ENCODE peak calls at places on chromosomes 16 and 17, in five cellular contexts. J is body of pancreas, D is ovary, V is PC-9, B is transverse colon. Z is an unnamed sample. For H3K4me1, the result is how much of the 10 kb centered on the place peaks cover.

GRCh38 chr17:4956493-4957061 is 5.7 kb downstream of the ENO3 start:
- DNase-seq in J (peak), D (no peak), V (no peak), B (no peak), Z (no peak)

GRCh38 chr17:45320931-45321461 is 4.2 kb upstream of the MAP3K14 start:
- DNase-seq in J (no peak), D (no peak), V (peak), B (no peak), Z (no peak)

GRCh38 chr17:81508639-81509047 is 4.0 kb downstream of the ACTG1 start:
- DNase-seq in J (peak), D (no peak), V (no peak), B (no peak), Z (no peak)

GRCh38 chr16:4176794-4177438 is 60.7 kb upstream of the ADCY9 start:
- DNase-seq in J (no peak), D (no peak), V (peak), B (peak), Z (peak)

GRCh38 chr16:28217326-28217725 is 5.6 kb upstream of the XPO6 start:
- DNase-seq in J (no peak), D (no peak), V (no peak), B (no peak), Z (no peak)

GRCh38 chr17:2954898-2955445 is 108.4 kb downstream of the OR1D5 start:
- DNase-seq in J (peak), D (no peak), V (peak), B (no peak), Z (no peak)

GRCh38 chr16:636206-637080 is at the start of gene METTL26:
- DNase-seq in J (peak), D (peak), V (peak), B (peak), Z (peak)

GRCh38 chr17:48678141-48678971 is 44.0 kb downstream of the PRAC1 start:
- DNase-seq in J (peak), D (peak), V (peak), B (peak), Z (peak)

GRCh38 chr17:60641126-60641525 is 36.5 kb upstream of the BCAS3 start:
- DNase-seq in J (no peak), D (no peak), V (no peak), B (no peak), Z (no peak)

GRCh38 chr17:63445571-63446217 is 412 bp downstream of the CYB561 start:
- DNase-seq in J (peak), D (no peak), V (peak), B (peak), Z (no peak)

GRCh38 chr17:58377005-58377660 is 25.1 kb upstream of the SUPT4H1 start:
- DNase-seq in J (peak), D (no peak), V (peak), B (peak), Z (no peak)

GRCh38 chr17:72053069-72053846 is 67.6 kb upstream of the SOX9 start:
- DNase-seq in J (no peak), D (no peak), V (no peak), B (no peak), Z (no peak)

GRCh38 chr17:17484451-17484899 is 7.7 kb downstream of the MED9 start:
- DNase-seq in J (no peak), D (no peak), V (no peak), B (no peak), Z (no peak)

GRCh38 chr17:41905172-41905571 is 13.6 kb downstream of the ACLY start:
- DNase-seq in J (no peak), D (no peak), V (no peak), B (no peak), Z (no peak)

GRCh38 chr17:39639566-39640458 is 2.9 kb downstream of the STARD3 start:
- DNase-seq in J (no peak), D (no peak), V (no peak), B (no peak), Z (no peak)

GRCh38 chr16:65319621-65320231 is 197.9 kb upstream of the CDH11 start:
- DNase-seq in J (no peak), D (no peak), V (no peak), B (no peak), Z (no peak)

GRCh38 chr16:23575834-23576233 is 18.3 kb downstream of the UBFD1 start:
- DNase-seq in J (no peak), D (no peak), V (no peak), B (no peak), Z (no peak)

GRCh38 chr16:63461248-63461841 is 1425.1 kb upstream of the CDH8 start:
- DNase-seq in J (no peak), D (no peak), V (no peak), B (no peak), Z (peak)

GRCh38 chr17:6233339-6233738 is 163.2 kb downstream of the WSCD1 start:
- DNase-seq in J (no peak), D (no peak), V (no peak), B (no peak), Z (no peak)

GRCh38 chr17:45775148-45775547 is 9.0 kb upstream of the CRHR1 start:
- DNase-seq in J (no peak), D (no peak), V (no peak), B (no peak), Z (no peak)

GRCh38 chr17:72270530-72270929 is 149.7 kb downstream of the SOX9 start:
- DNase-seq in J (no peak), D (no peak), V (peak), B (no peak), Z (peak)

GRCh38 chr16:53224932-53225533 is 170.2 kb downstream of the CHD9 start:
- DNase-seq in J (no peak), D (no peak), V (no peak), B (no peak), Z (no peak)

GRCh38 chr16:49478107-49478506 is 104.5 kb downstream of the C16orf78 start:
- DNase-seq in J (no peak), D (no peak), V (no peak), B (no peak), Z (no peak)

GRCh38 chr17:8807070-8807550 is 7.9 kb upstream of the MFSD6L start:
- DNase-seq in J (no peak), D (no peak), V (no peak), B (no peak), Z (no peak)

GRCh38 chr16:64152010-64152767 is 969.7 kb downstream of the CDH11 start:
- DNase-seq in J (no peak), D (no peak), V (no peak), B (no peak), Z (peak)

GRCh38 chr16:20001856-20002707 is 71.6 kb downstream of the GPR139 start:
- DNase-seq in J (no peak), D (no peak), V (no peak), B (peak), Z (peak)

GRCh38 chr16:78929798-78930197 is 670.7 kb downstream of the MAF start:
- DNase-seq in J (no peak), D (no peak), V (no peak), B (no peak), Z (no peak)

GRCh38 chr16:31201511-31202401 is 804 bp downstream of the PYCARD start:
- DNase-seq in J (peak), D (peak), V (peak), B (peak), Z (peak)

GRCh38 chr16:13957197-13958078 is 37.5 kb downstream of the ERCC4 start:
- DNase-seq in J (peak), D (peak), V (peak), B (peak), Z (peak)

GRCh38 chr17:27565874-27566672 is 64.9 kb upstream of the LGALS9 start:
- DNase-seq in J (no peak), D (no peak), V (no peak), B (no peak), Z (no peak)

GRCh38 chr16:53511403-53512280 is 8.6 kb upstream of the AKTIP start:
- DNase-seq in J (peak), D (no peak), V (peak), B (no peak), Z (no peak)

GRCh38 chr17:263773-264172 is 82.3 kb upstream of the DOC2B start:
- DNase-seq in J (peak), D (peak), V (no peak), B (no peak), Z (no peak)

GRCh38 chr16:12027558-12027957 is 51.0 kb downstream of the SNX29 start:
- DNase-seq in J (no peak), D (no peak), V (no peak), B (no peak), Z (no peak)

DNA sequence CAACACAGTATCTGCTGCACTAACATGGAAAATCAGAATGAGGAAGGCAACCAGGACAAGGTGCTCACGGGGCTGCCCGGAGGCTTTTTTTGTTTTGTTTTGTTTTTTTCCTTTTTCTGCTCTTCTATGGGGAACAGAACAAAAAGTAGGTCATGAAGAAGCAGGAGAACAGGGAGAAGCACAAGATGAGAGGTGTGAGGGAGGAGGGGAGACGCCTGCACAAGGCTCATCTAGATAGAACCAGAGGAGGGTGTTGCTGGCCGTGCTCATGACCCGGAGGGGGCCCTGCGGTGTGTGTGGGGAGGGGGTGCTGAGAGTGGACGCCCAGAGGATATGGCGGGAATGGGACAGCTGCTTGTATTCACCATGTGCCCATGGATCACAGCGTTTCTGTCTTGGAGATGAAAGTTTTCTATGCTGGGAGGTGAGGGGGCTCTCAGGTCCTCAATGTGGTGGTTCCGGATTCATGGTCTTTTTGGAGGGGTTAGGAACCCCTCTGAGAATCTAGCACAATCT is 183.7 kb downstream of the FOXL1 start:
- DNase-seq in J (no peak), D (no peak), V (no peak), B (no peak), Z (no peak)
- H3K4me1 ChIP-seq in J (under half), D (under half), V (under half), B (under half), Z (under half)

GRCh38 chr17:76691379-76692191 is 19.2 kb downstream of the MXRA7 start:
- DNase-seq in J (no peak), D (no peak), V (no peak), B (no peak), Z (no peak)

GRCh38 chr17:76696763-76697701 is 13.7 kb downstream of the MXRA7 start:
- DNase-seq in J (no peak), D (peak), V (no peak), B (no peak), Z (no peak)

GRCh38 chr17:76697702-76698465 is 12.9 kb downstream of the MXRA7 start:
- DNase-seq in J (no peak), D (no peak), V (no peak), B (no peak), Z (peak)

GRCh38 chr17:76690596-76691280 is 20.0 kb downstream of the MXRA7 start:
- DNase-seq in J (no peak), D (no peak), V (no peak), B (no peak), Z (no peak)

DNA sequence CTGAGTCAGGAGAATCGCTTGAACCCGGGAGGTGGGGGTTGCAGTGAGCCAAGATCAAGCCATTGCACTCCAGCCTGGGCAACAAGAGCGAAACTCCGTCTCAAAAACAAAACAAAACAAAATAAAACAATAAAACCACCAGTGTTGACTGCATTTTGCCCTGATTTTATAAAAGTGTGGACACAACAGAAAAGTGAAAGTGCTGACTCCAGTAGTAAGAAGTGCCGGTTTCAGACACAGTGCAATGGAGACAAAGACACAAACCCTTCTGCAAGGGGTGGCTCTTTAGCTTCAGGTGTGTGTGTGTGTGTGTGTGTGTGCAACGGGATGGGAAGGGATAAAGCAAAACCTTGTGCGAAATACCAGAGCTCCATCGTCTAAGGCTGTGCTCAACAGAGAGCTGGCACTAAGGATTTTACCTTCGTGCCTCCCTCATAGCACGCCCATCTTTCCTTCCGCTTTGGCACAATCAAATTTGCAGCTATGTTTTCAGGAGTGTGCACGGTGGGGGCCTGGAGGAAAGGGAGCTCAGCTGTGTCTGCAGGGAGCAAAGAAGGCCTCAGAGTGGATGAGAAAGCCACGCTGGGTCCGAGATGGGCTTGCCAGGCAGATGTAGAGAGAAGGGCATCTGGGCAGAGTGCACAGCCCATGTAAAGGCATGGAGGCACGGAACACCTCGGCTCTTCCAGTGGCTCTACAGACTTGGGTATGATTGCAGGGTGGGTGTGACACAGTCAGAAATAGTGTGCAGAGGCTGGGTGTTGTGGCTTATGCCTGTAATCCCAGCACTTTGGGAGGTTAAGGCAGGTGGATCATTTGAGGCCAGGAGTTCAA is 15.5 kb downstream of the MXRA7 start:
- DNase-seq in J (no peak), D (no peak), V (no peak), B (no peak), Z (no peak)
- H3K4me3 ChIP-seq in J (no peak), D (no peak), V (no peak), B (no peak), Z (no peak)

DNA sequence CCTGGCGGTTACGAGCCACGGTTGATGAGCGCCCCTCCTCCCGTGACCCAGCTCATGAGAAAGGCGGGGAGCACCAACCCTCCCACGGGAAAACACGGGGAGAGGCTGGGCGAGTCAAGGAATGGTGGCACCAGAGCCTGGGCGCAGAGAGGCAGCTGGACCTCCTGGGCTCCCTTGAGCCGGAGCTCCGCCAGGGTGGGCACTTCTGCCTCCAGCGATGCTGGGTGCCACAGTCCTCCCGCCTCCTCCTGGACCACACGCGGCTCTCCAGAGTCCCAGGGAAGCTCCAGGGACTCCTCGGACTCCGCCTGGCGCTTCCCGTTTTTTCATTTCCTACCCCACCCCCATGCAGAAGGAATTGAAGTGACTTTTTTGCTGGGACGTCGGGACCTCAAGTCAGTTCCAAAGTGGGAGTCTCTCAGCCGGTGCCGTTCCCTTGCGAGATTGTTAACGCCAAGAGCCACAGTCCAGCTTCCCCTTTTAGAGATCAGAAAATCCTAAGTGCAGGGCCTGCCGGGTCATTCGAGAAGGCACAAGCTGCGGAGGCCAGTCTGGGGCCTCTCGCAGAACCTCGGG is 6.6 kb upstream of the CBX8 start:
- DNase-seq in J (no peak), D (no peak), V (no peak), B (no peak), Z (no peak)
- H3K4me1 ChIP-seq in J (under half), D (under half), V (under half), B (under half), Z (under half)

DNA sequence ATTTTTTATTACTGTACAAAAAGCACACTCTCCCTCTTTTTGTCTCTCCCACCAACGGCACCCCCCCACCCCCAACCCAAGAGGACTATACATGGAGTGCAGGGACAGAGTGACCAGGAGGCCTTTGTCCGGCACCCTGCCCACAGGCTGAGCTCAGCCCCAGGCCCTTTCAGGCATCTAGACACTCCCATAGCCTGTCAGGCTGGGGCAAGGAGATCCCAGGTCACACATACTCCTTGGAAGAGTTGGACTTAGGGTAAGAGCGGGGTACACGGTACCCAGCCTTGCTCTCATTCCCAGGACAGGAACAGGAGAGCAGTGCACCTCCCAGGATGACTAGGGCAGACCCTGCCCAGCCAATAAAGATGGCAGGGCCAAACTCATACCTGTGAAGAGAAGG is 2.1 kb downstream of the CLDN7 start:
- DNase-seq in J (no peak), D (no peak), V (no peak), B (peak), Z (no peak)
- H3K4me3 ChIP-seq in J (peak), D (no peak), V (peak), B (peak), Z (no peak)

Z was measured in BE2C.